ENCODE peak calls at places on chromosomes 5 and 9, in nine cellular contexts. A is K562, G is ovary, N is sigmoid colon, D is A549, V is suprapubic skin, X is HepG2, J is tibial nerve, O is transverse colon. P is an unnamed sample.

GRCh38 chr5:29218138-29218537 is 1975.3 kb upstream of the CDH6 start:
- DNase-seq in A (no peak), G (no peak), N (no peak), D (peak), V (no peak), X (peak), J (no peak), O (no peak), P (no peak)

GRCh38 chr5:15774632-15775031 is 274.7 kb downstream of the FBXL7 start:
- DNase-seq in A (no peak), G (no peak), N (no peak), D (no peak), V (no peak), X (no peak), J (no peak), O (no peak), P (no peak)

GRCh38 chr5:177473461-177473991 is at the start of gene DBN1:
- DNase-seq in A (peak), G (peak), N (peak), D (peak), V (no peak), X (no peak), J (no peak), O (peak), P (peak)

GRCh38 chr9:93708987-93709302 is 132.6 kb downstream of the PHF2 start:
- DNase-seq in A (no peak), G (no peak), N (no peak), D (no peak), V (no peak), X (no peak), J (no peak), O (no peak), P (no peak)

GRCh38 chr9:122929803-122930354 is 1.4 kb downstream of the ZBTB26 start:
- DNase-seq in A (no peak), G (no peak), N (no peak), D (no peak), V (no peak), X (no peak), J (no peak), O (no peak), P (no peak)

GRCh38 chr9:121835581-121836381 is 184.3 kb downstream of the DAB2IP start:
- DNase-seq in A (no peak), G (no peak), N (peak), D (no peak), V (peak), X (no peak), J (no peak), O (no peak), P (no peak)

GRCh38 chr9:99307846-99308245 is 85.8 kb downstream of the SEC61B start:
- DNase-seq in A (no peak), G (no peak), N (no peak), D (no peak), V (no peak), X (no peak), J (no peak), O (no peak), P (no peak)

GRCh38 chr5:642481-642880 is 30.3 kb downstream of the CEP72 start:
- DNase-seq in A (no peak), G (no peak), N (no peak), D (no peak), V (no peak), X (no peak), J (no peak), O (no peak), P (no peak)

DNA sequence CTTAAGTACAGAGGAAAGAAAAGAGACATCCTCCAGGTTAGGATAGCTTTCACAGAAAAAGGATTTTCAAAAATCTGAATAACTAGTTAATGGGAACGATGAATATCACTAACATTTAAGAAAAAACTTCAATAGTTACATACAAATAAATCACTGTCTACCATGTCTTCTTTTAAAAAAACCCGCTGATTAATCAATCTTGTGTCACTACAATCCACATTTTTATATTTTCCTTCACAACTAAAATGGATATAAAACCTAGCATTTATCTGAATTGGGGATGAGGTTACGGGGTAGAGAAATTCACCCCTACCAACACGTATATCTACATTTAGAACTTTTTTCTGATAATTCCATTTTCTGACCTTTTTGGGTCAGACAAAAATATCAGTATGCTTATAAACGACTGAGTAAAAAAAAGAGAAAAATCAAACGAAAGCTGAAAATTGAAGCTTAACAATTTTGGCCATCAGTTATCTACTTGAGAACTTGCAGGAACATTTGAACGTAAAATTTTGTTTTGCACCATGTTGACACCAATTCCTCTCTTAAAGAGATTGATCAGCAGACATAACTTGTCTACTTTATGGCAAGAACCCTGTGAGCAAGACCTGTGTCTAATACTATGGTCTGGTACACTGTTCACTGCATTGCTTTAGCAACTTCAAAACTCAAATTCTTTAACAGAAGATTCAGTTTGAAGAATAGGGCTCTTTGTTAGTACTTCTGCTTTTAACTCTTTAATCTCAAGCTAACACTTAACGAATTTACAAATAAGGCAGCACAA is 4.8 kb downstream of the NR3C1 start:
- DNase-seq in A (no peak), G (no peak), N (no peak), D (no peak), V (no peak), X (peak), J (no peak), O (no peak), P (no peak)
- TF ChIP-seq EP300 in A (no peak), G (no peak), N (no peak), D (no peak), V (no peak), X (no peak), J (no peak), O (no peak), P (no peak)

GRCh38 chr5:168314735-168315411 is 23.4 kb downstream of the WWC1 start:
- DNase-seq in A (no peak), G (peak), N (no peak), D (peak), V (no peak), X (peak), J (no peak), O (peak), P (peak)
- TF ChIP-seq CTCF in A (no peak), G (no peak), N (no peak), D (peak), V (no peak), X (peak), J (no peak), O (no peak), P (no peak)

GRCh38 chr5:135859656-135860055 is 25.2 kb downstream of the SLC25A48 start:
- DNase-seq in A (no peak), G (no peak), N (no peak), D (no peak), V (no peak), X (no peak), J (no peak), O (no peak), P (no peak)
- TF ChIP-seq EP300 in A (no peak), G (no peak), N (no peak), D (no peak), V (no peak), X (no peak), J (no peak), O (no peak), P (no peak)

DNA sequence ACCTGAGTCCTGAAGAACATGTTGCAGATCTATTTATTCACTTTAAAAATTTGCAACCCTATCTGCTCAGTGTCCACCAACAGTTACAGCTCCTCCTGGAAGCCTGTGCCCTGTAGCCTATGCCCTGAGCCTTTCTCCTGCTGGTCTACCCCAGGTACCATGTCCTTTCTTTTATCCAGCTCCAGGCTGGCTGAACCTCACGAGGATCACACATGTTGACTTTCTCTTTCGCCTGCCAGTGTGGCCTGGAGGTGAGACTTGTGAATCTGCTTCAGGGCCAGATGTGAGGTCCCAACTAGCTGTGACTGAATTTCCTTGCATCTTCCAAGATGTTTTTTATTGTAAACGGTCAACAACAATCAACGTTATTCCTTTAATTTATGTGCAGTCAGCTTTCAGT is 70.7 kb downstream of the GDNF start:
- DNase-seq in A (no peak), G (no peak), N (no peak), D (no peak), V (no peak), X (no peak), J (no peak), O (no peak), P (no peak)
- TF ChIP-seq CTCF in A (no peak), G (no peak), N (no peak), D (no peak), V (no peak), X (no peak), J (no peak), O (no peak), P (no peak)

GRCh38 chr9:101832464-101832863 is 94.0 kb upstream of the GRIN3A start:
- DNase-seq in A (no peak), G (no peak), N (no peak), D (no peak), V (no peak), X (no peak), J (no peak), O (peak), P (no peak)

GRCh38 chr9:101840694-101841188 is 102.3 kb upstream of the GRIN3A start:
- DNase-seq in A (peak), G (no peak), N (no peak), D (no peak), V (no peak), X (no peak), J (no peak), O (no peak), P (no peak)

GRCh38 chr9:101836021-101836420 is 97.6 kb upstream of the GRIN3A start:
- DNase-seq in A (no peak), G (no peak), N (no peak), D (no peak), V (no peak), X (no peak), J (no peak), O (no peak), P (no peak)
- TF ChIP-seq EP300 in A (no peak), G (no peak), N (no peak), D (no peak), V (no peak), X (no peak), J (no peak), O (no peak), P (no peak)

GRCh38 chr5:179345179-179345428 is 157 bp downstream of the ADAMTS2 start:
- DNase-seq in A (no peak), G (no peak), N (no peak), D (no peak), V (no peak), X (no peak), J (no peak), O (no peak), P (peak)
- TF ChIP-seq CTCF in A (no peak), G (no peak), N (no peak), D (no peak), V (no peak), X (no peak), J (no peak), O (no peak), P (no peak)

GRCh38 chr9:117744390-117744789 is 40.2 kb downstream of the TLR4 start:
- DNase-seq in A (no peak), G (no peak), N (no peak), D (no peak), V (no peak), X (no peak), J (no peak), O (no peak), P (no peak)
- TF ChIP-seq EP300 in A (no peak), G (no peak), N (no peak), D (no peak), V (no peak), X (no peak), J (no peak), O (no peak), P (no peak)

GRCh38 chr9:83996126-83996525 is 15.5 kb downstream of the RMI1 start:
- DNase-seq in A (peak), G (no peak), N (no peak), D (no peak), V (no peak), X (no peak), J (no peak), O (no peak), P (no peak)

GRCh38 chr9:83991355-83991754 is 10.8 kb downstream of the RMI1 start:
- DNase-seq in A (no peak), G (no peak), N (no peak), D (no peak), V (no peak), X (no peak), J (no peak), O (no peak), P (no peak)

GRCh38 chr9:83988411-83988810 is 7.8 kb downstream of the RMI1 start:
- DNase-seq in A (no peak), G (no peak), N (no peak), D (no peak), V (no peak), X (no peak), J (no peak), O (no peak), P (no peak)

GRCh38 chr9:83992901-83993300 is 12.3 kb downstream of the RMI1 start:
- DNase-seq in A (no peak), G (no peak), N (no peak), D (no peak), V (no peak), X (no peak), J (no peak), O (no peak), P (no peak)

DNA sequence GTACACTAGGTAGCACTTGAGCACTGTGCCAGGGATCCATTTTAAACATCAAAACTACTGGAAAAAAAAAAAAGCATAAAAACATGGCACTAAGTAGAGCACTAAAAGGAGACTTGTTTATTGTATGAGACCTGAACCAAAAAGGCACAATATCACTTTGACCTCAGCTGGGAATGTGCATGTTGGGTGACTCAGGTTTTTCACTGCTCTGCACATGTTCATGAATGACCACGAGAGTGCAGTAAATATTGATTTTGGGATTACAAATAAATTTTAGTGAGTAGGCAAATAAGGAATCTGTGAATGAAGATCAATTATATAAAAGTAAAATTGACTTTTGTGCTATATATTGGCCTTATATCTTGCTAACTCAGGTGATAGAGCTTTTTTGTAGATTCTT is 11.8 kb downstream of the RMI1 start:
- DNase-seq in A (no peak), G (no peak), N (no peak), D (peak), V (no peak), X (peak), J (no peak), O (no peak), P (no peak)
- TF ChIP-seq CTCF in A (peak), G (no peak), N (no peak), D (peak), V (no peak), X (peak), J (no peak), O (no peak), P (no peak)

P was measured in upper lobe of left lung.